ENCODE peak calls at places on chromosome 11, in eight cellular contexts. I, A, C, F, Z, H, Y and E are unnamed samples. For H3K4me1, the result is how much of the 10 kb centered on the place peaks cover.

GRCh38 chr11:87324817-87325489 is 287.2 kb downstream of the TMEM135 start:
- DNase-seq in Y (no peak), I (no peak), A (peak), F (no peak), Z (no peak), C (no peak), H (no peak), E (no peak)

GRCh38 chr11:36240746-36241295 is 48.4 kb downstream of the COMMD9 start:
- DNase-seq in F (no peak), C (no peak), H (no peak), Y (no peak), A (no peak), I (no peak), Z (no peak), E (no peak)

GRCh38 chr11:12692238-12693074 is 18.2 kb downstream of the TEAD1 start:
- DNase-seq in F (no peak), C (peak), H (peak), Y (peak), I (peak), A (peak), Z (peak), E (no peak)

GRCh38 chr11:93957553-93957952 is 63.6 kb upstream of the HEPHL1 start:
- DNase-seq in C (no peak), I (no peak), H (no peak), A (no peak), Z (no peak), Y (no peak), F (no peak), E (no peak)

GRCh38 chr11:128453444-128454336 is 133.7 kb downstream of the ETS1 start:
- DNase-seq in Y (peak), A (peak), Z (no peak), F (no peak), H (peak), I (no peak), C (no peak), E (no peak)

GRCh38 chr11:1888811-1889526 is 2.7 kb downstream of the PRR33 start:
- DNase-seq in C (no peak), I (no peak), H (no peak), F (no peak), A (no peak), Z (no peak), Y (no peak), E (peak)

GRCh38 chr11:1975185-1975584 is 22.5 kb downstream of the H19 start:
- DNase-seq in H (no peak), Y (no peak), I (no peak), A (no peak), C (no peak), F (no peak), Z (no peak), E (no peak)

GRCh38 chr11:105912666-105913065 is 109.4 kb downstream of the MSANTD4 start:
- DNase-seq in Z (no peak), C (no peak), Y (no peak), H (no peak), F (no peak), I (no peak), A (no peak), E (no peak)

GRCh38 chr11:33778682-33779081 is 4.4 kb upstream of the FBXO3 start:
- DNase-seq in C (peak), I (no peak), Z (peak), F (peak), Y (no peak), A (peak), H (no peak), E (no peak)

GRCh38 chr11:119433369-119433749 is 10.4 kb upstream of the THY1 start:
- DNase-seq in C (no peak), A (peak), Z (no peak), F (no peak), H (no peak), Y (no peak), I (no peak), E (no peak)

GRCh38 chr11:103676413-103676812 is 360.0 kb upstream of the DDI1 start:
- DNase-seq in I (no peak), F (no peak), Z (no peak), H (no peak), Y (no peak), C (peak), A (no peak), E (no peak)

GRCh38 chr11:119297938-119298337 is 19.0 kb downstream of the MCAM start:
- DNase-seq in C (no peak), F (no peak), H (no peak), Y (no peak), Z (no peak), A (no peak), I (no peak), E (no peak)

GRCh38 chr11:62004473-62004872 is 37.0 kb upstream of the FTH1 start:
- DNase-seq in C (no peak), Y (no peak), Z (no peak), I (no peak), F (no peak), H (no peak), A (peak), E (no peak)

GRCh38 chr11:45876401-45876800 is 9.1 kb upstream of the MAPK8IP1 start:
- DNase-seq in A (no peak), Y (no peak), C (no peak), Z (no peak), H (peak), F (peak), I (no peak), E (no peak)

GRCh38 chr11:68002943-68003845 is 703 bp downstream of the UNC93B1 start:
- DNase-seq in H (no peak), C (no peak), Y (no peak), A (no peak), F (peak), I (peak), Z (no peak), E (peak)

GRCh38 chr11:47375546-47376085 is 2.7 kb downstream of the SPI1 start:
- DNase-seq in F (no peak), C (no peak), Z (no peak), Y (no peak), A (no peak), H (no peak), I (no peak), E (no peak)
- H3K4me3 ChIP-seq in F (no peak), C (no peak), Z (no peak), Y (no peak), A (no peak), H (peak), I (no peak), E (no peak)

GRCh38 chr11:130786987-130787688 is 129.1 kb downstream of the SNX19 start:
- DNase-seq in C (no peak), A (peak), H (no peak), Y (no peak), F (no peak), I (no peak), Z (no peak), E (no peak)
- H3K4me1 ChIP-seq in C (under half), A (under half), H (under half), Y (under half), F (under half), I (under half), Z (under half), E (under half)

GRCh38 chr11:57616595-57616994 is 19.1 kb downstream of the SERPING1 start:
- DNase-seq in A (no peak), F (no peak), Y (no peak), Z (no peak), I (no peak), H (no peak), C (no peak), E (no peak)
- H3K4me3 ChIP-seq in A (no peak), F (no peak), Y (no peak), Z (no peak), I (no peak), H (no peak), C (no peak), E (no peak)

GRCh38 chr11:9616042-9616640 is 42.7 kb downstream of the WEE1 start:
- DNase-seq in Y (no peak), A (peak), H (no peak), I (no peak), F (no peak), C (no peak), Z (no peak), E (no peak)
- H3K4me1 ChIP-seq in Y (under half), A (under half), H (under half), I (under half), F (under half), C (under half), Z (under half), E (under half)

GRCh38 chr11:58796333-58797049 is 48.0 kb downstream of the GLYATL2 start:
- DNase-seq in H (no peak), C (no peak), F (peak), A (no peak), Z (no peak), Y (no peak), I (no peak), E (no peak)

GRCh38 chr11:58801974-58802545 is 42.4 kb downstream of the GLYATL2 start:
- DNase-seq in Z (no peak), Y (no peak), I (no peak), C (no peak), F (no peak), H (no peak), A (no peak), E (no peak)

GRCh38 chr11:58805065-58805464 is 39.4 kb downstream of the GLYATL2 start:
- DNase-seq in I (no peak), Z (no peak), F (no peak), C (no peak), A (peak), H (no peak), Y (no peak), E (no peak)

GRCh38 chr11:58801302-58801701 is 43.2 kb downstream of the GLYATL2 start:
- DNase-seq in C (no peak), Z (no peak), Y (no peak), H (no peak), A (no peak), F (no peak), I (no peak), E (no peak)
- H3K4me3 ChIP-seq in C (no peak), Z (no peak), Y (no peak), H (no peak), A (no peak), F (no peak), I (no peak), E (no peak)